ENCODE peak calls at places on chromosomes 3 and 15, in seven cellular contexts. D, P, X, L, T, C and J are unnamed samples.

GRCh38 chr3:197882580-197882979 is 67.4 kb upstream of the RPL35A start:
- DNase-seq in D (no peak), P (no peak), X (no peak), L (no peak), T (no peak), C (no peak), J (no peak)

GRCh38 chr15:22806664-22807063 is 20.2 kb downstream of the NIPA1 start:
- DNase-seq in D (no peak), P (no peak), X (no peak), L (no peak), T (no peak), C (no peak), J (no peak)

GRCh38 chr15:36484038-36484778 is 95.2 kb upstream of the CDIN1 start:
- DNase-seq in D (no peak), P (no peak), X (peak; percentile 87), L (no peak), T (no peak), C (no peak), J (no peak)

GRCh38 chr15:47293763-47294162 is 423.5 kb upstream of the SEMA6D start:
- DNase-seq in D (no peak), P (peak; percentile 81), X (peak; percentile 95), L (peak; percentile 29), T (peak; percentile 77), C (peak; percentile 50), J (no peak)

GRCh38 chr3:29936054-29936453 is 655.2 kb downstream of the RBMS3 start:
- DNase-seq in D (no peak), P (no peak), X (no peak), L (no peak), T (no peak), C (no peak), J (no peak)

GRCh38 chr15:99385865-99386264 is 134.6 kb downstream of the LRRC28 start:
- DNase-seq in D (peak; percentile 67), P (peak; percentile 74), X (peak; percentile 52), L (peak; percentile 75), T (peak; percentile 86), C (peak; percentile 76), J (peak; percentile 44)

GRCh38 chr3:16452265-16452664 is 61.2 kb downstream of the RFTN1 start:
- DNase-seq in D (no peak), P (no peak), X (peak; percentile 80), L (no peak), T (no peak), C (no peak), J (no peak)

GRCh38 chr15:51322622-51323296 is 15.6 kb downstream of the CYP19A1 start:
- DNase-seq in D (no peak), P (no peak), X (no peak), L (peak; percentile 28), T (no peak), C (peak; percentile 54), J (peak; percentile 53)

GRCh38 chr15:69119016-69119415 is 41.4 kb upstream of the GLCE start:
- DNase-seq in D (no peak), P (no peak), X (no peak), L (no peak), T (no peak), C (no peak), J (no peak)

GRCh38 chr3:125104639-125105038 is 48.8 kb upstream of the HEG1 start:
- DNase-seq in D (no peak), P (no peak), X (peak; percentile 31), L (no peak), T (no peak), C (no peak), J (no peak)

GRCh38 chr3:138949445-138950005 is 2.5 kb downstream of the FOXL2NB start:
- DNase-seq in D (no peak), P (peak; percentile 35), X (no peak), L (no peak), T (no peak), C (no peak), J (no peak)

GRCh38 chr15:73922186-73923151 is 3.8 kb upstream of the LOXL1 start:
- DNase-seq in D (peak; percentile 41), P (peak; percentile 57), X (peak; percentile 70), L (no peak), T (no peak), C (peak; percentile 57), J (no peak)

GRCh38 chr15:63041402-63041977 is 1.1 kb upstream of the TPM1 start:
- DNase-seq in D (no peak), P (no peak), X (no peak), L (no peak), T (no peak), C (no peak), J (no peak)

GRCh38 chr3:138455801-138456716 is 21.6 kb downstream of the ESYT3 start:
- DNase-seq in D (no peak), P (no peak), X (no peak), L (no peak), T (no peak), C (peak; percentile 7), J (no peak)

GRCh38 chr3:185397676-185398075 is 34.7 kb downstream of the MAP3K13 start:
- DNase-seq in D (no peak), P (no peak), X (no peak), L (no peak), T (no peak), C (no peak), J (peak; percentile 66)

GRCh38 chr15:42107483-42107882 is 13.1 kb upstream of the PLA2G4D start:
- DNase-seq in D (peak; percentile 90), P (no peak), X (no peak), L (peak; percentile 92), T (no peak), C (no peak), J (no peak)

GRCh38 chr3:73687081-73688004 is 62.6 kb upstream of the PDZRN3 start:
- DNase-seq in D (no peak), P (no peak), X (peak; percentile 71), L (no peak), T (no peak), C (no peak), J (no peak)

GRCh38 chr15:99187886-99188285 is 61.5 kb downstream of the TTC23 start:
- DNase-seq in D (no peak), P (no peak), X (no peak), L (no peak), T (no peak), C (no peak), J (no peak)

GRCh38 chr3:37625690-37626089 is 236.0 kb upstream of the CTDSPL start:
- DNase-seq in D (no peak), P (no peak), X (no peak), L (no peak), T (no peak), C (no peak), J (no peak)

GRCh38 chr15:78944202-78944625 is 632 bp downstream of the CTSH start:
- DNase-seq in D (no peak), P (no peak), X (no peak), L (peak; percentile 35), T (no peak), C (no peak), J (peak; percentile 37)

GRCh38 chr15:78942741-78943140 is 2.1 kb downstream of the CTSH start:
- DNase-seq in D (no peak), P (no peak), X (no peak), L (no peak), T (no peak), C (no peak), J (no peak)

GRCh38 chr15:78946493-78946892 is 1.6 kb upstream of the CTSH start:
- DNase-seq in D (no peak), P (no peak), X (no peak), L (no peak), T (no peak), C (no peak), J (no peak)

GRCh38 chr15:78943692-78944091 is 1.2 kb downstream of the CTSH start:
- DNase-seq in D (no peak), P (no peak), X (no peak), L (no peak), T (no peak), C (no peak), J (no peak)

GRCh38 chr15:78944669-78945407 is at the start of gene CTSH:
- DNase-seq in D (peak; percentile 96), P (peak; percentile 82), X (peak; percentile 17), L (peak; percentile 91), T (peak; percentile 96), C (peak; percentile 88), J (peak; percentile 83)
- TF ChIP-seq POLR2A in D (peak; percentile 34), P (peak; percentile 33), X (no peak), L (peak; percentile 22), T (peak; percentile 57), C (peak; percentile 85), J (peak; percentile 62)

GRCh38 chr3:15439476-15439875 is 12.1 kb downstream of the EAF1 start:
- DNase-seq in D (no peak), P (no peak), X (peak; percentile 66), L (no peak), T (no peak), C (no peak), J (no peak)

GRCh38 chr3:15433531-15433930 is 6.1 kb downstream of the EAF1 start:
- DNase-seq in D (no peak), P (no peak), X (no peak), L (no peak), T (no peak), C (no peak), J (no peak)

GRCh38 chr3:15438988-15439387 is 11.6 kb downstream of the EAF1 start:
- DNase-seq in D (no peak), P (no peak), X (peak; percentile 69), L (no peak), T (no peak), C (no peak), J (no peak)

GRCh38 chr3:15434756-15435155 is 7.4 kb downstream of the EAF1 start:
- DNase-seq in D (no peak), P (no peak), X (no peak), L (no peak), T (no peak), C (no peak), J (no peak)

GRCh38 chr3:15436246-15436645 is 8.8 kb downstream of the EAF1 start:
- DNase-seq in D (no peak), P (no peak), X (no peak), L (no peak), T (no peak), C (no peak), J (no peak)
- H3K36me3 ChIP-seq in D (no peaks in the 10 kb centered on the region), P (no peaks in the 10 kb centered on the region), X (peaks cover 49% of the 10 kb centered on the region), L (no peaks in the 10 kb centered on the region), T (peaks cover 23% of the 10 kb centered on the region), C (peaks cover 99% of the 10 kb centered on the region), J (peaks cover 98% of the 10 kb centered on the region)

GRCh38 chr15:90868261-90868689 is at the start of gene FURIN:
- DNase-seq in D (peak; percentile 64), P (no peak), X (no peak), L (peak; percentile 70), T (no peak), C (no peak), J (no peak)
- TF ChIP-seq POLR2A in D (no peak), P (no peak), X (no peak), L (peak; percentile 12), T (no peak), C (no peak), J (no peak)

DNA sequence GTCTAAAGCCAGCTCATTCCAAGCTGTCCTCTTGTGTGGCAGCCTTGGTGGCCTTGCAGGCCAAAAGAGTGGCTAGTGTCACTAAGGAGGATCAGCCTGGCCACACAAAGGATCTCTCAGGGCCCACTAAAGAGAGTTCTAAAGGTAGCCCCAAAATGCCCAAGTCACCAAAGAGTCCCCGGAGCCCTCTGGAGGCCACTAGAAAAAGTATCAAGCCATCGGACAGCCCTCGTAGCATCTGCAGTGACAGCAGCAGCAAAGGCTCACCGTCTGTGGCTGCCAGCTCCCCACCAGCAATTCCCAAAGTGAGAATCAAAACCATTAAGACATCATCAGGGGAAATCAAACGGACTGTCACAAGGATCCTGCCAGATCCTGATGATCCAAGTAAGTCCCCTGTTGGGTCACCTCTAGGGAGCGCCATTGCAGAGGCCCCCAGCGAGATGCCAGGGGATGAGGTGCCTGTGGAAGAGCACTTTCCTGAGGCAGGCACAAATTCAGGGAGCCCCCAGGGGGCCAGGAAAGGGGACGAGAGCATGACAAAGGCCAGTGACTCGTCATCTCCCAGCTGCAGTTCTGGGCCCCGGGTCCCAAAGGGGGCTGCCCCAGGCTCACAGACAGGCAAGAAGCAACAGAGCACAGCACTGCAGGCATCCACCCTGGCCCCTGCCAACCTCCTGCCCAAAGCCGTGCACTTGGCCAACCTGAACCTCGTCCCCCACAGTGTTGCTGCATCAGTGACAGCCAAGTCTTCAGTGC is 33.5 kb upstream of the ALPK3 start:
- DNase-seq in D (no peak), P (no peak), X (no peak), L (no peak), T (no peak), C (no peak), J (no peak)
- H3K36me3 ChIP-seq in D (no peaks in the 10 kb centered on the region), P (no peaks in the 10 kb centered on the region), X (peaks cover 37% of the 10 kb centered on the region), L (no peaks in the 10 kb centered on the region), T (peaks cover 15% of the 10 kb centered on the region), C (peaks cover 58% of the 10 kb centered on the region), J (no peaks in the 10 kb centered on the region)